ENCODE peak calls at places on chromosome 4, in five cellular contexts. V, I, H, L and M are unnamed samples.

GRCh38 chr4:114021445-114021844 is 42.0 kb upstream of the ARSJ start:
- DNase-seq in V (no peak), L (no peak), I (no peak), H (no peak), M (no peak)

GRCh38 chr4:74793757-74794340 is 474 bp downstream of the BTC start:
- DNase-seq in V (no peak), H (no peak), I (peak; percentile 6), L (no peak), M (peak; percentile 3)

GRCh38 chr4:2040391-2041233 is 18.5 kb upstream of the NAT8L start:
- DNase-seq in H (no peak), I (peak; percentile 75), L (peak; percentile 11), V (no peak), M (no peak)

GRCh38 chr4:153440475-153440874 is 25.7 kb upstream of the TMEM131L start:
- DNase-seq in I (no peak), L (no peak), H (peak; percentile 44), V (no peak), M (no peak)

GRCh38 chr4:85701881-85702321 is 227.0 kb downstream of the ARHGAP24 start:
- DNase-seq in H (peak; percentile 62), L (no peak), I (no peak), V (no peak), M (no peak)

GRCh38 chr4:87209696-87210095 is 10.7 kb downstream of the KLHL8 start:
- DNase-seq in H (peak; percentile 26), I (no peak), L (no peak), V (no peak), M (no peak)

GRCh38 chr4:24559889-24560288 is 24.5 kb downstream of the DHX15 start:
- DNase-seq in H (no peak), I (no peak), V (no peak), L (no peak), M (no peak)

GRCh38 chr4:69025191-69025998 is 70.9 kb upstream of the UGT2B7 start:
- DNase-seq in H (no peak), V (peak; percentile 2), I (no peak), L (peak; percentile 8), M (peak; percentile 68)

GRCh38 chr4:185203380-185204237 is at the start of gene CFAP97:
- DNase-seq in H (no peak), L (peak; percentile 85), I (peak; percentile 94), V (peak; percentile 53), M (peak; percentile 65)

GRCh38 chr4:185205697-185206342 is 2.0 kb upstream of the CFAP97 start:
- DNase-seq in V (no peak), I (no peak), H (no peak), L (no peak), M (no peak)

GRCh38 chr4:185201983-185202962 is 1.5 kb downstream of the CFAP97 start:
- DNase-seq in I (peak; percentile 76), H (no peak), V (no peak), L (peak; percentile 55), M (peak; percentile 94)

GRCh38 chr4:185202984-185203379 is 818 bp downstream of the CFAP97 start:
- DNase-seq in L (no peak), I (no peak), V (no peak), H (no peak), M (no peak)

DNA sequence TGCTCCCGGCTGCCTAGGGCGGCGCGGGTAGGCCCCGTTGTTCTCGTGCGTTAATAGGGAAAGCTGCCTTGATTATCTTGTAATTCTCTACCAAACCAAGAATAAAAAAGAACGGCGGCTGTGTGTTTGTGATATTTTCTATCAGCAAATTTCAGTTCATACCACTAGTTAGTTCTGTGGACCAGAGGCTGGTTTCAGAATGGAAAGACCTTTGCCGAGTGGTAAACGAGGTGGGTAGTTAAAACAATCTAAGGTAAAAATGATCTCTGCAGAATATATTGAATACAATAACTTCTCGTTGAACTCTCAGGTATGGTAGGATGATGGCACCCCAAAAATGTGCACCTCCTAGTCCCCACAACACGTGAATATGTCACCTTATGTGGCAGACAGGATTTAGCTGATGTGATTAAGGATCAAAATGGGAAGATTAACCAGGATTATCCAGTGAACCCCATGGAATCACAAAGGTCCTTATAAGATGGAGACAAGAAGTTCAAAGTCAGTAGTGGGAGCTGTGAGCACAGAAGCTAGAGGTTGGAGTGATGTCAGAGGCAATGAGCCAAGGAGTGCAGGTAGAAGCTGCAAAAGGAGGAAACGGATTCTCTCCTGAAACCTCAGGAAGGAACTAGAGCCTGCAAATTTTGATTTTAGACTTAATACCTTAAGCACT is 574 bp upstream of the CFAP97 start:
- DNase-seq in V (no peak), H (no peak), L (no peak), I (no peak), M (no peak)
- TF ChIP-seq ZBTB33 in V (no peak), H (no peak), L (no peak), I (no peak), M (no peak)

GRCh38 chr4:112170451-112170993 is 25.3 kb downstream of the FAM241A start:
- DNase-seq in L (peak; percentile 55), H (no peak), V (peak; percentile 94), I (no peak), M (peak; percentile 43)
- TF ChIP-seq ZBTB33 in L (no peak), H (no peak), V (no peak), I (no peak), M (no peak)

DNA sequence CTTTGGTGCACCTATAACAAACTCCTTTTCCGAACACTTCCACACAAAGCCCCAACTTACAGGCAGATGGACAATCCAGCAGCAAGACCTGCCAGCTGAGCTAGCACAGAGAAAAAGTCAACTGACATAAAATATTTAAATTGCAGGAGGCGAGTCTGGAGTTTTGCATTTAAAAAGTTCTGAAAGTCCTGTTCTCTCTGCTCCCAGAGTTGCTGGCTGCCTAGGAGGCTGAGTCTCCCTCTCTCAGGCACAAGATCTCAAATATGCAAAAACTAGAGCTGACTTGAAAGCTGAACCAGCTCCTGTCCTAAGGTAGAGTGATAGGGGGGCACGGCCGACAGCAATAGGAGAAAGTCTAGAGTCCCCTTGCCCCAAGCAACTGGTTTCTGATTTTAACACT is 1.1 kb downstream of the LDB2 start:
- DNase-seq in I (no peak), L (no peak), V (no peak), H (no peak), M (no peak)
- TF ChIP-seq ZBTB33 in I (no peak), L (no peak), V (no peak), H (no peak), M (no peak)

DNA sequence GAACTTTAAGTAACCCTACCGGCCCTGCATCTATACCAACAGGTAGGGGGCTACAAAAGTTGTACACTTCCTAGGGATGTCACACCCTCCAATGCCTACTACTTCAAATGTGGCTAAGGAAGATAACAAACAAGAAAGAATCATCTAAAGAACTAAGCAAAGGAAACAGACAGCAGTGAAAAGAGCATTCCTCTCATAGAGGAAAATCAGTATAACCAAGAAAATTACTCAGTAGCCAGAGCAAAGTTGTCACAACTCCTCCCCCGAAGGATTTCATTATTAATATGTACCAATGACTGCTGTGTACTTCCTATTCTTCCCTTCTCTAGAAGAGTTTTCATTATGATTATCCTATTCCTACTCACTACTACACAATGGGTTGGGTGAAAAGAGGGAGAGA is 12.6 kb downstream of the ANKRD17 start:
- DNase-seq in L (peak; percentile 15), H (no peak), I (no peak), V (no peak), M (no peak)
- TF ChIP-seq ZBTB33 in L (no peak), H (no peak), I (no peak), V (no peak), M (no peak)

DNA sequence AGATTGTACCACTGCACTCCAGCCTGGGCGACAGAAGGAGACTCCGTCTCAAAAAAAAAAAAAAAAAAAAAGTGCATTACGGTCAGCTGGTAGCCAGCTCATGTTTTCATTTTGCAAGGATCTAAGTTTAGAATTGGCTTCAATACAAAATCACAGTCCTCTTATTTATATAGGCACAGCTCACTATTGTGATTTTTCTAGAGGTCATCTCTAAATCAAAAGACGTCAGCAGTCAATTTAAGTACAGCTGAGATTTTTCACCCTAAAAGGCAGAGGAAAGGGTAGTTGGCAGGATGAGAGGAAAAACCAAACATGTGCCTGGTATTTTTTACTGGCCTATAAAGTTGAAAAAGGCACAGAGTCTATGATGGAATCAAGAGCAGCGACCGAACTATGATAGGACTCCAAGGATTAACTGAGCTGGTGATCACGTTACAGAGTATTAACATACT is 30.8 kb downstream of the ASB5 start:
- DNase-seq in V (no peak), H (no peak), L (no peak), I (no peak), M (no peak)
- TF ChIP-seq ZBTB33 in V (no peak), H (no peak), L (no peak), I (no peak), M (no peak)

DNA sequence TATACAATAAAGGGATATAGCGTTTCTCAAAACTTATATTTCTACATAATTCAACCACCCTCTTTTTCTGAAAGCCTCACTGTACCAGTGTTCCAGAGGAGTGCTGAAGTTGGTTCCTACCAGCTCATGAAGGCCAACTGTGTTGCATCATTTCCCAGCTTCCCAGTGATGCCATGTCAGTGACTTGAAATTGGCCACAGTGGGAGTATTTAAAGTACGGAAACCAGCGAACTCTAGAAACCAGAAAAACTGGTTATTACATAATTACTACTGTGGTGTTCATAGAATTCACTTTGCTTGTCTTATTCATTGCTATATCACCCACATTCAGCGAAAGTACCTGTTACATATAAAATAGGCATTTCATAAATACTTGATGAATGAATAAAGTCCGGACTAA is 135.4 kb downstream of the GC start:
- DNase-seq in I (no peak), H (no peak), L (no peak), V (no peak), M (no peak)
- TF ChIP-seq ZBTB33 in I (no peak), H (no peak), L (no peak), V (no peak), M (no peak)

GRCh38 chr4:147339116-147339515 is 141.8 kb upstream of the EDNRA start:
- DNase-seq in H (no peak), L (no peak), V (no peak), I (no peak), M (no peak)
- TF ChIP-seq ZBTB33 in H (no peak), L (no peak), V (no peak), I (no peak), M (no peak)

GRCh38 chr4:81118086-81118485 is 87.6 kb downstream of the BMP3 start:
- DNase-seq in L (no peak), V (no peak), I (no peak), H (no peak), M (no peak)
- TF ChIP-seq ZBTB33 in L (no peak), V (no peak), I (no peak), H (no peak), M (no peak)